ENCODE peak calls at places on chromosome 7, in eight cellular contexts. Y is activated CD8-positive, alpha-beta T cell treated with anti-CD3 and anti-CD28 coated beads for 36 hours; Z is naive thymus-derived CD4-positive, alpha-beta T cell; B is central memory CD8-positive, alpha-beta T cell; I is left cardiac atrium; L is left lung; K is effector memory CD8-positive, alpha-beta T cell; J is activated T-cell treated with anti-CD3 and anti-CD28 coated beads, Interleukin-2, amount 50 U/mL, for 4 hours. A is an unnamed sample.
A peak's percentile ranks its signal among the peaks of the same experiment; 100 is the strongest.

GRCh38 chr7:140616328-140616727 is 24.3 kb downstream of the DENND2A start:
- ATAC-seq in Y (no peak), L (no peak), I (no peak), K (no peak), B (no peak), Z (no peak), J (no peak), A (no peak)

GRCh38 chr7:105178928-105179541 is 165.0 kb downstream of the KMT2E start:
- ATAC-seq in Z (no peak), L (no peak), K (no peak), B (no peak), J (no peak), I (no peak), Y (no peak), A (no peak)

GRCh38 chr7:92058040-92058439 is 76.2 kb downstream of the CYP51A1 start:
- ATAC-seq in L (no peak), B (peak; percentile 82), Y (no peak), I (no peak), K (peak; percentile 87), J (no peak), Z (no peak), A (no peak)

GRCh38 chr7:101953248-101953819 is 135.9 kb downstream of the CUX1 start:
- ATAC-seq in B (no peak), I (peak; percentile 86), L (peak; percentile 81), Y (peak; percentile 76), Z (peak; percentile 41), K (no peak), J (peak; percentile 51), A (peak; percentile 87)

GRCh38 chr7:18976715-18977466 is 140.5 kb downstream of the TWIST1 start:
- ATAC-seq in L (no peak), B (no peak), I (no peak), K (no peak), Y (no peak), J (no peak), Z (no peak), A (no peak)

GRCh38 chr7:27096756-27097514 is 1.1 kb upstream of the HOXA1 start:
- ATAC-seq in Y (no peak), L (peak; percentile 68), J (no peak), Z (peak; percentile 20), K (peak; percentile 14), I (peak; percentile 67), B (no peak), A (no peak)

GRCh38 chr7:129958643-129959479 is 6.1 kb upstream of the UBE2H start:
- ATAC-seq in Z (peak; percentile 82), L (peak; percentile 92), K (no peak), J (no peak), Y (no peak), I (peak; percentile 99), B (no peak), A (no peak)

GRCh38 chr7:139867847-139868246 is 38.8 kb downstream of the TBXAS1 start:
- ATAC-seq in L (no peak), Y (no peak), Z (no peak), K (no peak), J (no peak), I (no peak), B (no peak), A (no peak)

GRCh38 chr7:65892169-65892568 is 19.3 kb downstream of the VKORC1L1 start:
- ATAC-seq in I (no peak), K (no peak), B (no peak), J (no peak), L (peak; percentile 12), Y (no peak), Z (peak; percentile 45), A (no peak)

GRCh38 chr7:116566666-116567065 is 41.8 kb downstream of the CAV1 start:
- ATAC-seq in J (no peak), I (no peak), Y (no peak), L (no peak), K (no peak), Z (no peak), B (no peak), A (no peak)

GRCh38 chr7:69457912-69458491 is 140.3 kb upstream of the AUTS2 start:
- ATAC-seq in I (peak; percentile 94), Y (no peak), L (peak; percentile 38), B (no peak), J (no peak), Z (no peak), K (no peak), A (no peak)

GRCh38 chr7:351256-351655 is 61.3 kb downstream of the FOXL3 start:
- ATAC-seq in I (no peak), K (peak; percentile 86), B (peak; percentile 89), L (no peak), Z (peak; percentile 82), Y (peak; percentile 84), J (peak; percentile 73), A (no peak)

GRCh38 chr7:136890379-136890778 is 21.9 kb downstream of the CHRM2 start:
- ATAC-seq in L (no peak), B (no peak), I (no peak), Y (no peak), K (no peak), J (no peak), Z (no peak), A (no peak)

GRCh38 chr7:122199171-122199570 is 55.1 kb upstream of the AASS start:
- ATAC-seq in Y (no peak), Z (no peak), I (peak; percentile 54), B (no peak), J (no peak), L (peak; percentile 65), K (no peak), A (no peak)

GRCh38 chr7:129646369-129647021 is 35.0 kb downstream of the NRF1 start:
- ATAC-seq in I (peak; percentile 36), L (no peak), Z (no peak), J (no peak), Y (no peak), B (no peak), K (no peak), A (no peak)

GRCh38 chr7:87152112-87152896 is at the start of gene DMTF1:
- ATAC-seq in Y (peak; percentile 84), I (peak; percentile 98), B (peak; percentile 79), J (peak; percentile 89), K (peak; percentile 83), L (peak; percentile 94), Z (peak; percentile 91), A (peak; percentile 93)

GRCh38 chr7:80581472-80581871 is 57.0 kb upstream of the CD36 start:
- ATAC-seq in B (no peak), I (peak; percentile 97), K (no peak), Y (no peak), L (peak; percentile 35), J (no peak), Z (no peak), A (no peak)

GRCh38 chr7:44819292-44819691 is 22.8 kb downstream of the PPIA start:
- ATAC-seq in Z (no peak), Y (no peak), B (no peak), I (no peak), L (no peak), K (no peak), J (no peak), A (no peak)

GRCh38 chr7:27362026-27362425 is 119.4 kb downstream of the EVX1 start:
- ATAC-seq in B (no peak), Y (no peak), Z (no peak), K (no peak), I (no peak), J (no peak), L (no peak), A (no peak)

GRCh38 chr7:27992092-27992491 is 188.5 kb downstream of the JAZF1 start:
- ATAC-seq in Z (no peak), B (no peak), L (no peak), K (no peak), Y (no peak), J (no peak), I (no peak), A (no peak)

GRCh38 chr7:139830779-139831498 is 1.9 kb downstream of the TBXAS1 start:
- ATAC-seq in I (peak; percentile 45), J (no peak), Y (peak; percentile 27), L (peak; percentile 16), B (no peak), Z (peak; percentile 29), K (peak; percentile 43), A (peak; percentile 65)

GRCh38 chr7:45052011-45052410 is 36.8 kb downstream of the NACAD start:
- ATAC-seq in L (peak; percentile 92), J (no peak), Y (no peak), I (no peak), K (no peak), Z (no peak), B (no peak), A (no peak)

GRCh38 chr7:3965794-3966395 is 664.8 kb downstream of the SDK1 start:
- ATAC-seq in J (no peak), B (no peak), K (no peak), L (no peak), I (no peak), Y (no peak), Z (no peak), A (no peak)

GRCh38 chr7:78172138-78172887 is 373.7 kb downstream of the PHTF2 start:
- ATAC-seq in J (no peak), I (no peak), Z (no peak), B (no peak), Y (no peak), K (no peak), L (no peak), A (no peak)

GRCh38 chr7:2220506-2220905 is 12.2 kb downstream of the MAD1L1 start:
- ATAC-seq in Z (no peak), J (no peak), L (no peak), B (no peak), K (no peak), Y (no peak), I (no peak), A (no peak)

GRCh38 chr7:81161459-81162075 is 242.7 kb upstream of the SEMA3C start:
- ATAC-seq in K (no peak), B (no peak), L (peak; percentile 76), Z (no peak), J (no peak), I (peak; percentile 95), Y (no peak), A (no peak)

GRCh38 chr7:80097756-80098155 is 36.9 kb upstream of the GNAI1 start:
- ATAC-seq in L (no peak), I (no peak), B (no peak), K (no peak), Z (no peak), J (no peak), Y (no peak), A (no peak)

GRCh38 chr7:44087914-44088838 is 5.8 kb upstream of the POLM start:
- ATAC-seq in Z (no peak), Y (no peak), B (no peak), K (no peak), I (peak; percentile 80), J (no peak), L (peak; percentile 53), A (no peak)

GRCh38 chr7:131157530-131158243 is 170.0 kb upstream of the MKLN1 start:
- ATAC-seq in Y (no peak), Z (no peak), I (peak; percentile 23), B (no peak), K (no peak), L (peak; percentile 82), J (no peak), A (no peak)

GRCh38 chr7:76261935-76262334 is 40.5 kb upstream of the HSPB1 start:
- ATAC-seq in B (no peak), J (no peak), L (no peak), I (no peak), Z (no peak), Y (no peak), K (no peak), A (no peak)

GRCh38 chr7:1331026-1331425 is 98.4 kb downstream of the UNCX start:
- ATAC-seq in Y (no peak), K (no peak), J (no peak), I (no peak), B (no peak), L (no peak), Z (no peak), A (no peak)

GRCh38 chr7:22147113-22147512 is 201.4 kb upstream of the CDCA7L start:
- ATAC-seq in J (no peak), Z (no peak), K (no peak), Y (peak; percentile 56), L (peak; percentile 73), B (no peak), I (no peak), A (no peak)

GRCh38 chr7:108147031-108147563 is 16.9 kb upstream of the LAMB4 start:
- ATAC-seq in L (no peak), J (no peak), Y (no peak), B (no peak), K (no peak), Z (no peak), I (no peak), A (no peak)

GRCh38 chr7:123472751-123473150 is 61.6 kb downstream of the IQUB start:
- ATAC-seq in I (no peak), J (no peak), Y (no peak), L (no peak), Z (no peak), K (no peak), B (no peak), A (no peak)

A was measured in stimulated activated memory B cell treated with anti-CD40 and anti-IgM and Interleukin-4, amounts not matched to agents 10 μg/mL and 1 μg/mL and 100 μg/mL, for 72 hours.